ENCODE peak calls at places on chromosome 2, in eight cellular contexts. One of them, this sample, is unnamed.

GRCh38 chr2:204628926-204629661 is 83.8 kb downstream of the PARD3B start:
- DNase-seq in AG09309: no peak
- DNase-seq in A549: no peak
- DNase-seq in NAMALWA: no peak
- DNase-seq in cerebellum: no peak
- DNase-seq in COLO829: no peak
- DNase-seq in anterior cingulate cortex: no peak
- DNase-seq in renal cortical epithelial cell: no peak
- DNase-seq in this sample: no peak

GRCh38 chr2:8412082-8412481 is 269.8 kb upstream of the ID2 start:
- DNase-seq in AG09309: no peak
- DNase-seq in A549: peak
- DNase-seq in NAMALWA: no peak
- DNase-seq in cerebellum: no peak
- DNase-seq in COLO829: no peak
- DNase-seq in anterior cingulate cortex: no peak
- DNase-seq in renal cortical epithelial cell: peak
- DNase-seq in this sample: no peak

GRCh38 chr2:219887870-219888269 is 260.4 kb downstream of the SLC4A3 start:
- DNase-seq in AG09309: no peak
- DNase-seq in A549: no peak
- DNase-seq in NAMALWA: no peak
- DNase-seq in cerebellum: no peak
- DNase-seq in COLO829: no peak
- DNase-seq in anterior cingulate cortex: no peak
- DNase-seq in renal cortical epithelial cell: no peak
- DNase-seq in this sample: no peak

GRCh38 chr2:95296036-95296435 is 1.1 kb upstream of the KCNIP3 start:
- DNase-seq in AG09309: no peak
- DNase-seq in A549: no peak
- DNase-seq in NAMALWA: no peak
- DNase-seq in cerebellum: peak
- DNase-seq in COLO829: no peak
- DNase-seq in anterior cingulate cortex: peak
- DNase-seq in renal cortical epithelial cell: no peak
- DNase-seq in this sample: no peak

GRCh38 chr2:236776695-236777251 is 207.1 kb downstream of the ACKR3 start:
- DNase-seq in AG09309: peak
- DNase-seq in A549: peak
- DNase-seq in NAMALWA: no peak
- DNase-seq in cerebellum: no peak
- DNase-seq in COLO829: no peak
- DNase-seq in anterior cingulate cortex: no peak
- DNase-seq in renal cortical epithelial cell: peak
- DNase-seq in this sample: peak

GRCh38 chr2:230847883-230848388 is 16.8 kb upstream of the ITM2C start:
- DNase-seq in AG09309: peak
- DNase-seq in A549: peak
- DNase-seq in NAMALWA: peak
- DNase-seq in cerebellum: peak
- DNase-seq in COLO829: peak
- DNase-seq in anterior cingulate cortex: peak
- DNase-seq in renal cortical epithelial cell: peak
- DNase-seq in this sample: peak

GRCh38 chr2:156476516-156477206 is 40.5 kb downstream of the GPD2 start:
- DNase-seq in AG09309: peak
- DNase-seq in A549: no peak
- DNase-seq in NAMALWA: no peak
- DNase-seq in cerebellum: no peak
- DNase-seq in COLO829: peak
- DNase-seq in anterior cingulate cortex: no peak
- DNase-seq in renal cortical epithelial cell: peak
- DNase-seq in this sample: peak

GRCh38 chr2:45852450-45853150 is 201.1 kb downstream of the PRKCE start:
- DNase-seq in AG09309: no peak
- DNase-seq in A549: no peak
- DNase-seq in NAMALWA: peak
- DNase-seq in cerebellum: no peak
- DNase-seq in COLO829: no peak
- DNase-seq in anterior cingulate cortex: no peak
- DNase-seq in renal cortical epithelial cell: no peak
- DNase-seq in this sample: no peak

GRCh38 chr2:69208023-69208595 is 178.9 kb downstream of the GFPT1 start:
- DNase-seq in AG09309: no peak
- DNase-seq in A549: no peak
- DNase-seq in NAMALWA: no peak
- DNase-seq in cerebellum: no peak
- DNase-seq in COLO829: no peak
- DNase-seq in anterior cingulate cortex: no peak
- DNase-seq in renal cortical epithelial cell: no peak
- DNase-seq in this sample: no peak

GRCh38 chr2:673615-674318 is 3.4 kb downstream of the TMEM18 start:
- DNase-seq in AG09309: peak
- DNase-seq in A549: no peak
- DNase-seq in NAMALWA: peak
- DNase-seq in cerebellum: no peak
- DNase-seq in COLO829: no peak
- DNase-seq in anterior cingulate cortex: no peak
- DNase-seq in renal cortical epithelial cell: peak
- DNase-seq in this sample: no peak

GRCh38 chr2:45765007-45765767 is 113.7 kb downstream of the PRKCE start:
- DNase-seq in AG09309: no peak
- DNase-seq in A549: no peak
- DNase-seq in NAMALWA: no peak
- DNase-seq in cerebellum: no peak
- DNase-seq in COLO829: no peak
- DNase-seq in anterior cingulate cortex: no peak
- DNase-seq in renal cortical epithelial cell: no peak
- DNase-seq in this sample: no peak

GRCh38 chr2:237689569-237690131 is 62.3 kb downstream of the LRRFIP1 start:
- DNase-seq in AG09309: no peak
- DNase-seq in A549: no peak
- DNase-seq in NAMALWA: no peak
- DNase-seq in cerebellum: no peak
- DNase-seq in COLO829: no peak
- DNase-seq in anterior cingulate cortex: no peak
- DNase-seq in renal cortical epithelial cell: no peak
- DNase-seq in this sample: no peak

GRCh38 chr2:234535359-234535758 is 38.5 kb upstream of the ARL4C start:
- DNase-seq in AG09309: no peak
- DNase-seq in A549: no peak
- DNase-seq in NAMALWA: no peak
- DNase-seq in cerebellum: no peak
- DNase-seq in COLO829: no peak
- DNase-seq in anterior cingulate cortex: no peak
- DNase-seq in renal cortical epithelial cell: no peak
- DNase-seq in this sample: no peak